ENCODE peak calls at places on chromosome 18, in eight cellular contexts. N is NCI-H774, X is fibroblast of the conjunctiva, F is germinal center, R is NCI-H1105 treated with DMSO at 0.1 percent for 48 hours, A is K562, S is NCI-H526, K is HCT116. G is an unnamed sample.

GRCh38 chr18:56650944-56651770 is at the start of gene WDR7:
- DNase-seq in R (peak), X (peak), A (peak), F (peak), K (peak), S (peak), N (peak), G (peak)

GRCh38 chr18:50994031-50994430 is 26.2 kb downstream of the ELAC1 start:
- DNase-seq in S (no peak), K (no peak), F (no peak), X (no peak), R (no peak), N (no peak), A (no peak), G (no peak)

GRCh38 chr18:60929966-60930365 is 403.3 kb upstream of the CDH20 start:
- DNase-seq in K (no peak), S (no peak), X (no peak), A (no peak), R (no peak), N (no peak), F (no peak), G (no peak)

GRCh38 chr18:51236225-51236624 is 38.7 kb upstream of the MEX3C start:
- DNase-seq in R (no peak), F (no peak), S (no peak), N (no peak), K (peak), X (no peak), A (peak), G (no peak)

GRCh38 chr18:51398104-51398503 is 200.6 kb upstream of the MEX3C start:
- DNase-seq in S (no peak), K (no peak), N (no peak), A (no peak), X (no peak), R (no peak), F (no peak), G (no peak)

GRCh38 chr18:34345738-34346137 is 121.0 kb upstream of the NOL4 start:
- DNase-seq in N (no peak), K (no peak), R (no peak), S (no peak), X (no peak), F (no peak), A (no peak), G (no peak)

GRCh38 chr18:22020127-22020866 is 149.1 kb upstream of the GATA6 start:
- DNase-seq in X (no peak), F (no peak), N (no peak), K (no peak), R (no peak), S (no peak), A (no peak), G (no peak)

GRCh38 chr18:11040823-11041712 is 108.3 kb downstream of the PIEZO2 start:
- DNase-seq in K (peak), S (peak), A (peak), X (peak), N (no peak), F (peak), R (peak), G (no peak)

GRCh38 chr18:40413160-40413559 is 1541.9 kb upstream of the PIK3C3 start:
- DNase-seq in S (peak), A (no peak), N (peak), X (peak), F (no peak), R (peak), K (no peak), G (no peak)

GRCh38 chr18:49731421-49731841 is 81.9 kb downstream of the ACAA2 start:
- DNase-seq in K (no peak), F (no peak), S (no peak), R (no peak), N (no peak), X (no peak), A (no peak), G (no peak)

GRCh38 chr18:50405582-50406271 is 30.9 kb downstream of the SKA1 start:
- DNase-seq in N (peak), F (no peak), X (no peak), S (peak), K (no peak), A (no peak), R (peak), G (no peak)

GRCh38 chr18:45237639-45238038 is 377.6 kb upstream of the SLC14A2 start:
- DNase-seq in K (no peak), F (no peak), N (no peak), S (no peak), X (no peak), A (no peak), R (no peak), G (no peak)

G was measured in cortex of kidney.